ENCODE peak calls at places on chromosomes 2 and 18, in six cellular contexts. T is cardiac muscle cell, V is transverse colon, L is hepatocyte, E is heart left ventricle, G is body of pancreas. J is an unnamed sample.

GRCh38 chr2:237682901-237683670 is 55.7 kb downstream of the LRRFIP1 start:
- DNase-seq in G (no peak), L (no peak), T (no peak), V (peak; percentile 67), E (no peak), J (no peak)

GRCh38 chr2:162091325-162092007 is 17.5 kb upstream of the DPP4 start:
- DNase-seq in E (no peak), G (no peak), T (no peak), V (peak; percentile 65), L (peak; percentile 76), J (peak; percentile 85)

GRCh38 chr18:48790226-48790863 is 160.4 kb downstream of the SMAD7 start:
- DNase-seq in T (peak; percentile 67), V (no peak), L (no peak), G (peak; percentile 47), E (peak; percentile 91), J (no peak)

GRCh38 chr2:149857344-149857743 is 269.8 kb upstream of the MMADHC start:
- DNase-seq in V (no peak), E (no peak), L (no peak), G (no peak), T (peak; percentile 10), J (no peak)

GRCh38 chr2:13193075-13193474 is 476.3 kb downstream of the TRIB2 start:
- DNase-seq in V (no peak), T (no peak), L (no peak), E (no peak), G (no peak), J (no peak)

GRCh38 chr2:179613701-179614100 is 247.7 kb downstream of the ZNF385B start:
- DNase-seq in G (no peak), E (no peak), L (no peak), T (peak; percentile 3), V (no peak), J (no peak)

GRCh38 chr18:12455511-12455910 is 47.8 kb downstream of the PRELID3A start:
- DNase-seq in V (no peak), L (peak; percentile 35), G (no peak), T (peak; percentile 18), E (no peak), J (no peak)

GRCh38 chr2:130798472-130799221 is 38.1 kb upstream of the ARHGEF4 start:
- DNase-seq in T (peak; percentile 70), E (peak; percentile 40), L (peak; percentile 74), G (peak; percentile 29), V (no peak), J (no peak)

GRCh38 chr18:52409732-52410131 is 69.7 kb downstream of the DCC start:
- DNase-seq in T (no peak), G (no peak), E (no peak), L (peak; percentile 38), V (peak; percentile 8), J (peak; percentile 20)

DNA sequence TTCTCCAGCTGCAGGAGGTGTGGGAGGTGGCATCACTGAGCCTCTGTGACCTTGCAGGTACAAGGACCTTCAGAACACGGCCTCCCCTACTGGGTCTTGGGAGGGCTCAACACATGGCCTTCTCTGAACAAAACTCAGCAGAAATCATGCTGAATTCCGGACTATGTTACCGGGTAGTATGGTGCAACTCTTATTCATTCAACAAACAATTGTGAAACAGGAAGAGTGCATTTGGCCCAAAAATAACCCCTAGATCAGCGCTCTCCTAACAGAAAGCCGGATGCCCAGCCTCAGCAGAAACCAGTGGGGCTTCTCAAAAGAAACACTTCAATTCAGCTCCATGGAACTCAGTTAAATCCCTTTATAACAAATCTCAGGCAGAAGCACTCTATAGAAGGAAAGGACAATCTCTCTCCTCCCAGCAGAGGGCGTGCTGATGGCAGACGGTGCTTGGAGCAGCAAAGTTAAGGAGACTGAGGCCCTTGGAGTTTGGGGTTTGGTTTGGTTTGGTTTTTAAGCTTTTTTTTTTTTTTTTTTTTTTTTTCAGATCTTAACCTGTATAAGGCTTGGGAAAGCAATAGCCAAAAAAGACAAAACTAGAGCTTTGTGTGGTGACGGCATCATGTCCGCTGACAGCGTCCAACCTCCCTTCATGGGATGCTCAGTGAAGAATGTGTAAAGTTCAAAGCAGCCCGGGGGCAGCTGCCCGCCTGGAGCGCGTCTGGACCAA is 104.2 kb upstream of the SALL3 start:
- DNase-seq in V (peak; percentile 25), T (peak; percentile 40), E (no peak), G (peak; percentile 57), L (peak; percentile 40), J (no peak)
- TF ChIP-seq CTCF in V (peak; percentile 46), T (peak; percentile 52), E (peak; percentile 24), G (no peak), L (peak; percentile 51), J (no peak)

GRCh38 chr2:119288576-119288975 is 64.9 kb downstream of the STEAP3 start:
- DNase-seq in T (no peak), V (no peak), L (no peak), E (no peak), G (no peak), J (no peak)
- H3K4me1 ChIP-seq in T (no peaks in the 10 kb centered on the region), V (no peaks in the 10 kb centered on the region), L (no peaks in the 10 kb centered on the region), E (no peaks in the 10 kb centered on the region), G (peaks cover 17% of the 10 kb centered on the region), J (no peaks in the 10 kb centered on the region)

DNA sequence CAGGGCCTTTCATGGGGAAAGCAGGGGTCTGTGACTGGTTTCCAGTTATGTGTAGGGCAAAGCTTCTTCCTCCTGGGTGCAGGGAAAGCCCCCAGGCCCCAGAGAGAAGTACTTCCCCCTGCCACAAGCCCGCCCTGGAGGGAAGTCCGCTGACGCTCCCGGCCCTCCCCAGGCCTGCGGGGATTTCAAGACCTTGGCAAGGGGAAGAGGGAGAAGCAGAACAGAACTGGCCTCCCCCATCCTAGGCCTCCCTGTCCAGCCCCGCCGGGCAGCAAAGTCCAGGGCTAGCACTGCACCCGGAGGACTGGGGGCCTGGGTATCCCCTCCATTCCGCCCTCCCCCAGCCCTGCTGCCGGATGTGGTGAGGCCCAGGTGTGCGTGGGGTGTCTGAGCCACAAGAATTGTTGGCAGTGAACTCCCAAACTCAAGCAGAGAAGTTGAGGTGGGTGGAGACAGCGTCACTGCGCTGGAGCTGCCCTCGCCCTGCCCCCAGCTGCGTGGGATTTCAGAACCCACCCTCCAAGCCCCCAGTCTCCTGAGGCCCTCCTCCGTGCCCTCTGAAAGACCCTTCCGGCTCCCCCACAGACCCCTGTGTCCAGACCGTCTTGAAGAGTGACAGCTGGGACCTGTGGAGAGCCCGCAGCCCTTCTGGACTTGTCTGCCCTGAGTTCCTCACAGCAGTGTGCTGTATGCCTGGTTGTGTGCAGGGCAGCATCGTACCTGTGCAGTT is 1.1 kb upstream of the DUSP2 start:
- DNase-seq in G (peak; percentile 22), E (peak; percentile 58), V (peak; percentile 73), T (peak; percentile 60), L (no peak), J (no peak)
- H3K4me3 ChIP-seq in G (no peak overlapping the region), E (no peak overlapping the region), V (no peak overlapping the region), T (no peak overlapping the region), L (no peak overlapping the region), J (no peak overlapping the region)

DNA sequence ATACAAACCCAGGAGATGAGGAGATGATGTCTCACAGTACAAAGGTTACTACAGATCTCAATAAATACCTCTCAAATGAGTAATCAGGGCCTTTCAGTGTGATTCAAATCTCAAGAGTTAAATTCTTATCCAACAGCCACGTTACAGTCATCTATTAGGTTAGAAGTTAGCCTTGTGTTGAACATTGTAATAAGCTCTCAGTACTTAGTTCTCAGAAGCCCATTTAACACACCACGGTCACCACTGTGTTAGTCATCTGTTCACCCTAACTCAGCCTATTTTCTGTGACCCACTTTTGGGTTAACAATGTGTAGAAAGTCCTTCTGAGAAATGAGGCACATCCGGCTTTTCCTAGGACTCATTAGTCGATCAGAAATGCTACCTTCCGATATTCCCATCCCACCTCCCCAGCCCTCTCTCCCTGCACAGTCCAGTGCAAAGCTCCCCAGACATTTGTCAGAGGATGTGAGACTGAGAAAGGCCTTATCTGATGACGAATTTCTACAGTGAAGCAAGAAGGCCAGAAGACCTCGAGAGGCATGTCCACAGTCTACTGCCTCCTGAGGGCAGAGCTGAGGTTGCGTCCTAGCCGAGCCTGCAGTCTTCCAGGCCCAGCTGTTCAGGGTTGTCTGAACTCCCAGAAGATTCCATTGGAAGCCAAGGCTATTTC is 92.5 kb downstream of the ACTR2 start:
- DNase-seq in L (peak; percentile 69), E (no peak), V (no peak), T (peak; percentile 84), G (no peak), J (peak; percentile 80)
- TF ChIP-seq CTCF in L (peak; percentile 30), E (no peak), V (no peak), T (peak; percentile 60), G (no peak), J (peak; percentile 33)

GRCh38 chr2:96903809-96904208 is 33.9 kb upstream of the SEMA4C start:
- DNase-seq in T (no peak), V (no peak), G (no peak), L (no peak), E (no peak), J (no peak)

GRCh38 chr2:96906719-96907404 is 37.0 kb upstream of the SEMA4C start:
- DNase-seq in V (no peak), G (no peak), T (no peak), E (peak; percentile 69), L (peak; percentile 57), J (no peak)

GRCh38 chr2:96899084-96899735 is 29.3 kb upstream of the SEMA4C start:
- DNase-seq in L (no peak), E (no peak), V (no peak), T (no peak), G (no peak), J (no peak)

GRCh38 chr2:96900237-96900636 is 30.4 kb upstream of the SEMA4C start:
- DNase-seq in E (no peak), G (no peak), L (no peak), T (no peak), V (no peak), J (no peak)

DNA sequence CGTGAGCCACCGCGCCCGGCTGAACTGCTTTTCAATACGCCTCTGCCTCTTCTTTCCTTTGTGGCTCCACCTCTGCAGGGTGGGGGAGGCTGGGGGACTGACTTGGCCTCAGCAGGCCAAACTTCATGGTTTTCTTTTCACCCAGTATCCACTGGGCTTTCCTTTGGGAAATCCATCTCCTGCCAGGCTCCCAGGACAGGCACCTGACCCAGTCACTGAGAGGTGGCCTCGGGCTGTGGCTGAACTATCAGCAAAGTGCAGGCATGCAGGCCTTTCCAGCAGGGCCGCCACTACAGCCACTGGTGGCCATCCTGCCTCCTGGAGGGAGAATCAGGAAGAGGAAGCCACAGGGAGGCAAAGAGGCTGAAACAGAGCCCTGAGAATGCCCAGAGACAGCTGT is 33.4 kb upstream of the SEMA4C start:
- DNase-seq in G (no peak), E (no peak), V (no peak), T (no peak), L (no peak), J (no peak)
- H3K4me1 ChIP-seq in G (peaks cover 19% of the 10 kb centered on the region), E (peaks cover 18% of the 10 kb centered on the region), V (peaks cover 32% of the 10 kb centered on the region), T (peaks cover 22% of the 10 kb centered on the region), L (peaks cover 24% of the 10 kb centered on the region), J (no peaks in the 10 kb centered on the region)

GRCh38 chr2:143209570-143210445 is 80.6 kb downstream of the ARHGAP15 start:
- DNase-seq in T (no peak), G (no peak), L (no peak), V (no peak), E (no peak), J (no peak)
- H3K4me3 ChIP-seq in T (no peak overlapping the region), G (no peak overlapping the region), L (no peak overlapping the region), V (no peak overlapping the region), E (no peak overlapping the region), J (no peak overlapping the region)

J was measured in Caco-2.